ENCODE peak calls at places on chromosomes 11 and 22, in nine cellular contexts. L is stimulated activated CD8-positive, alpha-beta memory T cell treated with anti-CD3 and anti-CD28 coated beads, Interleukin-4, amount 100 ng/mL, for 4 hours; F is hepatic stellate cell; Y is A549; B is EL; D is colonic mucosa; J is amniotic epithelial cell; G is mammary epithelial cell; Z is activated effector memory CD4-positive, alpha-beta T cell treated with anti-CD3 and anti-CD28 coated beads, Interleukin-2, amount 50 U/mL, for 16 hours. A is an unnamed sample.

GRCh38 chr22:47032091-47032943 is 269.9 kb downstream of the TBC1D22A start:
- DNase-seq in J (no peak), Z (peak; percentile 55), F (no peak), G (no peak), D (peak; percentile 62), B (no peak), L (no peak), Y (no peak), A (peak; percentile 77)

GRCh38 chr11:47797633-47798032 is 30.5 kb upstream of the FNBP4 start:
- DNase-seq in B (peak; percentile 78), J (peak; percentile 95), F (peak; percentile 5), D (no peak), Y (no peak), G (peak; percentile 55), Z (peak; percentile 69), L (peak; percentile 24), A (no peak)

GRCh38 chr11:64447717-64448598 is 89.0 kb downstream of the RPS6KA4 start:
- DNase-seq in J (no peak), L (no peak), D (peak; percentile 38), F (peak; percentile 43), G (no peak), Z (peak; percentile 58), Y (no peak), B (peak; percentile 22), A (peak; percentile 80)

GRCh38 chr11:18452927-18453326 is 2.7 kb upstream of the LDHAL6A start:
- DNase-seq in Y (no peak), D (no peak), Z (no peak), L (no peak), F (peak; percentile 38), J (peak; percentile 22), G (peak; percentile 19), B (peak; percentile 47), A (no peak)

GRCh38 chr11:44577231-44577834 is 11.9 kb downstream of the CD82 start:
- DNase-seq in G (peak; percentile 80), Z (no peak), J (no peak), D (no peak), B (no peak), F (no peak), Y (no peak), L (no peak), A (no peak)

GRCh38 chr22:42544686-42545085 is 9.1 kb upstream of the SERHL2 start:
- DNase-seq in Y (peak; percentile 56), D (no peak), F (no peak), Z (no peak), J (peak; percentile 99), B (no peak), G (no peak), L (no peak), A (no peak)

GRCh38 chr11:105618343-105618955 is 8.6 kb downstream of the GRIA4 start:
- DNase-seq in L (no peak), F (no peak), J (no peak), Z (no peak), D (no peak), G (no peak), Y (no peak), B (no peak), A (no peak)

GRCh38 chr11:86245369-86246292 is 1.1 kb downstream of the EED start:
- DNase-seq in G (peak; percentile 19), Z (peak; percentile 74), D (peak; percentile 44), L (no peak), F (no peak), Y (no peak), J (no peak), B (peak; percentile 34), A (no peak)

GRCh38 chr11:6667733-6668374 is 12.2 kb upstream of the DCHS1 start:
- DNase-seq in B (peak; percentile 52), G (peak; percentile 12), F (no peak), D (no peak), J (peak; percentile 32), L (no peak), Z (peak; percentile 69), Y (peak; percentile 21), A (no peak)

GRCh38 chr22:35034963-35035362 is 31.0 kb upstream of the ISX start:
- DNase-seq in Y (no peak), B (no peak), F (no peak), D (no peak), Z (no peak), L (no peak), G (no peak), J (no peak), A (no peak)

GRCh38 chr11:78416285-78417174 is 1.1 kb downstream of the GAB2 start:
- DNase-seq in G (peak; percentile 61), J (peak; percentile 72), F (peak; percentile 77), D (peak; percentile 90), Y (peak; percentile 88), B (peak; percentile 90), Z (peak; percentile 92), L (peak; percentile 58), A (peak; percentile 97)

GRCh38 chr11:120652705-120653335 is 141.3 kb downstream of the GRIK4 start:
- DNase-seq in J (peak; percentile 2), G (no peak), L (no peak), Z (no peak), B (peak; percentile 7), F (no peak), D (no peak), Y (peak; percentile 11), A (no peak)

GRCh38 chr11:129117595-129118350 is 74.4 kb downstream of the ARHGAP32 start:
- DNase-seq in L (peak; percentile 1), F (peak; percentile 26), J (peak; percentile 69), D (peak; percentile 71), G (peak; percentile 42), Y (peak; percentile 74), B (peak; percentile 66), Z (peak; percentile 65), A (no peak)

GRCh38 chr11:132943737-132944556 is 588.4 kb downstream of the OPCML start:
- DNase-seq in L (no peak), F (peak; percentile 18), J (no peak), G (no peak), Z (no peak), B (peak; percentile 27), Y (no peak), D (no peak), A (no peak)

GRCh38 chr11:7524831-7525230 is 11.0 kb downstream of the PPFIBP2 start:
- DNase-seq in F (no peak), D (no peak), J (no peak), B (no peak), Z (no peak), G (peak; percentile 30), Y (no peak), L (no peak), A (no peak)

GRCh38 chr22:19060356-19061009 is 61.7 kb downstream of the DGCR2 start:
- DNase-seq in Z (peak; percentile 43), J (peak; percentile 75), G (peak; percentile 50), B (no peak), Y (peak; percentile 22), F (no peak), D (no peak), L (no peak), A (no peak)

GRCh38 chr11:82989628-82990404 is 81.9 kb downstream of the RAB30 start:
- DNase-seq in B (no peak), G (no peak), L (no peak), Y (no peak), F (no peak), D (no peak), Z (no peak), J (no peak), A (no peak)

GRCh38 chr11:73972620-73973449 is 9.8 kb downstream of the UCP2 start:
- DNase-seq in L (no peak), Z (no peak), B (no peak), Y (no peak), J (no peak), G (no peak), F (no peak), D (no peak), A (peak; percentile 55)

GRCh38 chr11:71504526-71504925 is 22.5 kb upstream of the KRTAP5-7 start:
- DNase-seq in G (no peak), J (no peak), B (no peak), Y (no peak), L (no peak), D (no peak), Z (no peak), F (no peak), A (peak; percentile 56)

GRCh38 chr11:89015614-89016013 is 50.2 kb downstream of the GRM5 start:
- DNase-seq in L (no peak), D (no peak), G (no peak), Z (no peak), Y (no peak), B (no peak), F (no peak), J (no peak), A (no peak)

GRCh38 chr11:116169776-116170175 is 603.0 kb downstream of the BUD13 start:
- DNase-seq in G (no peak), L (no peak), Y (no peak), F (no peak), B (no peak), J (no peak), Z (no peak), D (peak; percentile 2), A (no peak)

GRCh38 chr11:134743809-134744195 is 331.8 kb upstream of the B3GAT1 start:
- DNase-seq in J (no peak), Y (no peak), L (no peak), G (no peak), F (no peak), Z (no peak), D (no peak), B (no peak), A (no peak)

GRCh38 chr11:86460461-86461404 is 86.0 kb downstream of the CCDC81 start:
- DNase-seq in L (no peak), Z (no peak), J (peak; percentile 80), D (no peak), Y (no peak), F (peak; percentile 36), B (no peak), G (no peak), A (no peak)

GRCh38 chr11:13939952-13940610 is 22.4 kb upstream of the SPON1 start:
- DNase-seq in D (no peak), Z (no peak), J (no peak), G (peak; percentile 64), F (no peak), B (peak; percentile 87), L (no peak), Y (peak; percentile 24), A (no peak)

GRCh38 chr11:129728571-129728970 is 87.1 kb upstream of the TMEM45B start:
- DNase-seq in L (no peak), B (no peak), F (no peak), J (no peak), Z (no peak), G (no peak), Y (no peak), D (no peak), A (no peak)

GRCh38 chr11:3080104-3080503 is 22.9 kb upstream of the CARS1 start:
- DNase-seq in F (no peak), G (no peak), Z (no peak), Y (no peak), J (peak; percentile 64), L (no peak), B (peak; percentile 29), D (no peak), A (no peak)

GRCh38 chr11:72234920-72235319 is 9.1 kb downstream of the PHOX2A start:
- DNase-seq in G (no peak), Y (no peak), J (no peak), L (no peak), B (no peak), Z (peak; percentile 44), D (no peak), F (no peak), A (no peak)

GRCh38 chr11:109247071-109247470 is 174.9 kb upstream of the C11orf87 start:
- DNase-seq in D (no peak), G (peak; percentile 75), Y (no peak), J (peak; percentile 18), L (no peak), F (peak; percentile 5), B (peak; percentile 64), Z (no peak), A (no peak)

GRCh38 chr22:40477683-40478348 is 107.4 kb downstream of the SGSM3 start:
- DNase-seq in Z (no peak), J (peak; percentile 31), D (no peak), Y (no peak), L (no peak), G (no peak), F (no peak), B (no peak), A (no peak)

GRCh38 chr11:70432065-70432464 is 33.7 kb downstream of the CTTN start:
- DNase-seq in B (no peak), D (no peak), J (no peak), F (no peak), L (no peak), G (no peak), Y (no peak), Z (no peak), A (peak; percentile 80)

GRCh38 chr11:69653406-69653960 is 12.5 kb downstream of the CCND1 start:
- DNase-seq in D (no peak), F (no peak), J (no peak), Z (no peak), L (no peak), Y (no peak), B (no peak), G (no peak), A (peak; percentile 70)

A was measured in posterior vena cava.